ENCODE peak calls at places on chromosome 12, in ten cellular contexts. R is left lung, J is astrocyte of the cerebellum, A is Caco-2, F is uterus, M is tibial artery, Q is foreskin fibroblast, W is adipocyte, K is GM12865, G is pancreas. X is an unnamed sample.

GRCh38 chr12:95653761-95654546 is 102.7 kb upstream of the USP44 start:
- DNase-seq in M (no peak), R (no peak), W (peak), G (no peak), K (peak), F (no peak), Q (peak), A (peak), J (no peak), X (no peak)

GRCh38 chr12:15631007-15631715 is 158.0 kb downstream of the EPS8 start:
- DNase-seq in A (no peak), R (no peak), K (peak), M (no peak), F (no peak), J (no peak), G (no peak), W (no peak), Q (peak), X (no peak)

GRCh38 chr12:69196302-69197288 is 42.8 kb upstream of the CPSF6 start:
- DNase-seq in R (no peak), K (peak), J (no peak), A (no peak), Q (peak), G (no peak), W (peak), F (no peak), M (no peak), X (peak)

GRCh38 chr12:80946591-80946990 is 8.9 kb upstream of the LIN7A start:
- DNase-seq in G (no peak), J (no peak), R (no peak), Q (peak), M (no peak), K (no peak), A (no peak), F (no peak), W (peak), X (no peak)

GRCh38 chr12:119956047-119956446 is 33.0 kb upstream of the BICDL1 start:
- DNase-seq in G (no peak), J (no peak), A (no peak), M (no peak), Q (no peak), K (no peak), W (no peak), R (no peak), F (no peak), X (no peak)

GRCh38 chr12:65609359-65609771 is 214.9 kb upstream of the HMGA2 start:
- DNase-seq in J (peak), R (no peak), K (no peak), A (no peak), M (no peak), W (peak), Q (peak), F (no peak), G (no peak), X (no peak)

GRCh38 chr12:6329693-6330045 is 12.2 kb downstream of the TNFRSF1A start:
- DNase-seq in K (no peak), Q (no peak), R (no peak), W (no peak), F (peak), J (no peak), A (no peak), M (no peak), G (no peak), X (no peak)

GRCh38 chr12:22313276-22313995 is 21.1 kb downstream of the ST8SIA1 start:
- DNase-seq in R (no peak), F (no peak), Q (no peak), G (no peak), M (no peak), A (no peak), J (no peak), W (no peak), K (no peak), X (no peak)

GRCh38 chr12:28770329-28770728 is 378.7 kb upstream of the FAR2 start:
- DNase-seq in J (no peak), W (no peak), K (no peak), F (peak), A (no peak), R (no peak), G (no peak), Q (no peak), M (no peak), X (no peak)

GRCh38 chr12:40170593-40170992 is 54.2 kb upstream of the LRRK2 start:
- DNase-seq in A (no peak), R (peak), G (no peak), K (no peak), Q (no peak), M (no peak), F (no peak), W (no peak), J (no peak), X (no peak)

GRCh38 chr12:68784015-68784414 is 24.0 kb upstream of the MDM2 start:
- DNase-seq in M (no peak), A (no peak), F (no peak), G (no peak), J (no peak), W (peak), R (peak), K (no peak), Q (no peak), X (no peak)

GRCh38 chr12:130043685-130044421 is 118.4 kb upstream of the FZD10 start:
- DNase-seq in A (peak), Q (no peak), M (no peak), R (no peak), J (no peak), G (no peak), K (no peak), W (no peak), F (no peak), X (no peak)

GRCh38 chr12:42587564-42588307 is 1.8 kb downstream of the PRICKLE1 start:
- DNase-seq in Q (peak), K (no peak), F (no peak), J (no peak), R (no peak), G (no peak), A (peak), M (no peak), W (peak), X (no peak)
- H3K4me3 ChIP-seq in Q (peak), K (no peak), F (peak), J (peak), R (peak), G (peak), A (no peak), M (peak), W (peak), X (no peak)

GRCh38 chr12:122840580-122841513 is 5.6 kb downstream of the HIP1R start:
- DNase-seq in W (no peak), R (no peak), J (no peak), A (peak), Q (no peak), F (no peak), G (no peak), K (no peak), M (no peak), X (no peak)
- H3K4me3 ChIP-seq in W (no peak), R (no peak), J (no peak), A (no peak), Q (no peak), F (no peak), G (no peak), K (no peak), M (no peak), X (no peak)

GRCh38 chr12:2267624-2268477 is 215.1 kb downstream of the CACNA1C start:
- DNase-seq in J (no peak), F (no peak), R (no peak), G (no peak), W (peak), K (no peak), A (no peak), Q (peak), M (peak), X (no peak)

GRCh38 chr12:2266666-2267623 is 214.2 kb downstream of the CACNA1C start:
- DNase-seq in Q (peak), M (no peak), A (peak), F (no peak), K (no peak), G (no peak), R (no peak), W (no peak), J (no peak), X (no peak)

GRCh38 chr12:2264622-2265306 is 212.0 kb downstream of the CACNA1C start:
- DNase-seq in K (no peak), G (no peak), R (no peak), F (peak), M (peak), W (peak), Q (peak), J (peak), A (peak), X (no peak)

GRCh38 chr12:2263921-2264320 is 211.1 kb downstream of the CACNA1C start:
- DNase-seq in J (no peak), A (no peak), Q (no peak), W (no peak), K (no peak), F (no peak), M (no peak), R (no peak), G (no peak), X (no peak)

GRCh38 chr12:2265461-2266167 is 212.8 kb downstream of the CACNA1C start:
- DNase-seq in J (no peak), A (no peak), G (no peak), M (peak), K (no peak), R (no peak), Q (no peak), F (no peak), W (peak), X (no peak)
- H3K4me3 ChIP-seq in J (no peak), A (no peak), G (no peak), M (no peak), K (no peak), R (no peak), Q (no peak), F (no peak), W (peak), X (no peak)

DNA sequence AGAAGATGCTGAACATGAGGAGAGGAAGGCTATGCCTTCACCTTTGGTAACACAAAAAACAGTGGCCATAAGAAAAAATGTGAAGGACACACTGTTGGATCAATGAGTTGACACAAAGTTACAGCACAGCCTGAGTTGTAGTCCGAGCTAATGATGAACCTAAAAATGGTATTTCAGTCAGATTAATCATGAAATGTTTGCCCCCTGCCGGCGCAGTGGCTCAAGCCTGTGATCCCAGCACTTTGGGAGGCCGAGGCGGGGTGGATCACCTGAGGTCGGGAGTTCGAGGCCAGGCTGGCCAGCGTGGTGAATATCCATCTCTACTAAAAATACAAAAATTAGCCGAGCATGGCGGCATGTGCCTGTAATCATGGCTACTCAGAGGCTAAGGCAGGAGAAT is 1.3 kb upstream of the CAPRIN2 start:
- DNase-seq in R (no peak), W (no peak), A (no peak), J (no peak), F (no peak), Q (peak), K (no peak), M (no peak), G (peak), X (no peak)
- H3K4me3 ChIP-seq in R (no peak), W (no peak), A (no peak), J (no peak), F (no peak), Q (no peak), K (no peak), M (no peak), G (no peak), X (no peak)

GRCh38 chr12:49808686-49809368 is 19.4 kb downstream of the NCKAP5L start:
- DNase-seq in G (no peak), J (no peak), M (peak), F (no peak), R (no peak), Q (no peak), W (peak), A (no peak), K (no peak), X (no peak)
- H3K4me3 ChIP-seq in G (no peak), J (no peak), M (peak), F (no peak), R (no peak), Q (no peak), W (peak), A (no peak), K (no peak), X (no peak)

GRCh38 chr12:42893802-42894201 is 304.3 kb upstream of the PRICKLE1 start:
- DNase-seq in Q (no peak), M (no peak), W (no peak), F (no peak), K (no peak), R (no peak), J (no peak), A (no peak), G (no peak), X (no peak)
- H3K4me3 ChIP-seq in Q (no peak), M (no peak), W (no peak), F (no peak), K (no peak), R (no peak), J (no peak), A (no peak), G (no peak), X (no peak)

GRCh38 chr12:104292872-104293794 is 10.4 kb upstream of the EID3 start:
- DNase-seq in Q (no peak), G (no peak), R (no peak), F (no peak), A (no peak), J (no peak), K (no peak), W (peak), M (no peak), X (no peak)
- H3K4me3 ChIP-seq in Q (no peak), G (no peak), R (no peak), F (no peak), A (no peak), J (no peak), K (no peak), W (peak), M (no peak), X (no peak)

X was measured in GM12864.